ENCODE peak calls at places on chromosomes 2 and 18, in seven cellular contexts. One of them, this sample, is unnamed.

GRCh38 chr18:79983793-79984192 is 4.6 kb downstream of the TXNL4A start:
- DNase-seq in K562: no peak
- DNase-seq in HepG2: no peak
- DNase-seq in SK-N-SH: no peak
- DNase-seq in NT2/D1: no peak
- DNase-seq in H1: no peak
- DNase-seq in GM12878: no peak
- DNase-seq in this sample: no peak

GRCh38 chr2:197108758-197109157 is 182.3 kb upstream of the PGAP1 start:
- DNase-seq in K562: no peak
- DNase-seq in HepG2: no peak
- DNase-seq in SK-N-SH: peak; percentile 36
- DNase-seq in NT2/D1: no peak
- DNase-seq in H1: no peak
- DNase-seq in GM12878: no peak
- DNase-seq in this sample: no peak

GRCh38 chr2:47512581-47513083 is 109.7 kb downstream of the MSH2 start:
- DNase-seq in K562: peak; percentile 29
- DNase-seq in HepG2: peak; percentile 54
- DNase-seq in SK-N-SH: peak; percentile 56
- DNase-seq in NT2/D1: no peak
- DNase-seq in H1: no peak
- DNase-seq in GM12878: no peak
- DNase-seq in this sample: peak; percentile 52

GRCh38 chr2:20641123-20641985 is 9.5 kb downstream of the HS1BP3 start:
- DNase-seq in K562: no peak
- DNase-seq in HepG2: no peak
- DNase-seq in SK-N-SH: no peak
- DNase-seq in NT2/D1: no peak
- DNase-seq in H1: no peak
- DNase-seq in GM12878: no peak
- DNase-seq in this sample: no peak

GRCh38 chr2:161136696-161137324 is 23.4 kb upstream of the TANK start:
- DNase-seq in K562: no peak
- DNase-seq in HepG2: no peak
- DNase-seq in SK-N-SH: no peak
- DNase-seq in NT2/D1: no peak
- DNase-seq in H1: no peak
- DNase-seq in GM12878: peak; percentile 87
- DNase-seq in this sample: peak; percentile 44

GRCh38 chr2:232492963-232493700 is 5.5 kb upstream of the ECEL1 start:
- DNase-seq in K562: no peak
- DNase-seq in HepG2: no peak
- DNase-seq in SK-N-SH: no peak
- DNase-seq in NT2/D1: no peak
- DNase-seq in H1: no peak
- DNase-seq in GM12878: no peak
- DNase-seq in this sample: no peak

GRCh38 chr2:72674982-72675915 is 150.6 kb downstream of the EXOC6B start:
- DNase-seq in K562: no peak
- DNase-seq in HepG2: no peak
- DNase-seq in SK-N-SH: no peak
- DNase-seq in NT2/D1: no peak
- DNase-seq in H1: no peak
- DNase-seq in GM12878: no peak
- DNase-seq in this sample: no peak

GRCh38 chr2:20469595-20469994 is 22.7 kb downstream of the RHOB start:
- DNase-seq in K562: no peak
- DNase-seq in HepG2: no peak
- DNase-seq in SK-N-SH: no peak
- DNase-seq in NT2/D1: no peak
- DNase-seq in H1: no peak
- DNase-seq in GM12878: no peak
- DNase-seq in this sample: no peak

GRCh38 chr2:164369416-164369815 is 251.9 kb downstream of the GRB14 start:
- DNase-seq in K562: no peak
- DNase-seq in HepG2: no peak
- DNase-seq in SK-N-SH: no peak
- DNase-seq in NT2/D1: no peak
- DNase-seq in H1: no peak
- DNase-seq in GM12878: no peak
- DNase-seq in this sample: no peak

GRCh38 chr2:110993557-110994231 is 127.0 kb upstream of the BCL2L11 start:
- DNase-seq in K562: no peak
- DNase-seq in HepG2: no peak
- DNase-seq in SK-N-SH: no peak
- DNase-seq in NT2/D1: no peak
- DNase-seq in H1: no peak
- DNase-seq in GM12878: no peak
- DNase-seq in this sample: no peak

GRCh38 chr2:168346725-168347477 is 99.5 kb upstream of the STK39 start:
- DNase-seq in K562: peak; percentile 69
- DNase-seq in HepG2: peak; percentile 62
- DNase-seq in SK-N-SH: peak; percentile 69
- DNase-seq in NT2/D1: no peak
- DNase-seq in H1: peak; percentile 33
- DNase-seq in GM12878: peak; percentile 45
- DNase-seq in this sample: peak; percentile 53

GRCh38 chr2:7017621-7018260 is 100.5 kb downstream of the RNF144A start:
- DNase-seq in K562: no peak
- DNase-seq in HepG2: no peak
- DNase-seq in SK-N-SH: peak; percentile 53
- DNase-seq in NT2/D1: no peak
- DNase-seq in H1: no peak
- DNase-seq in GM12878: no peak
- DNase-seq in this sample: no peak
- TF ChIP-seq YY1 in K562: no peak
- TF ChIP-seq YY1 in HepG2: no peak
- TF ChIP-seq YY1 in SK-N-SH: no peak
- TF ChIP-seq YY1 in NT2/D1: no peak
- TF ChIP-seq YY1 in H1: no peak
- TF ChIP-seq YY1 in GM12878: no peak
- TF ChIP-seq YY1 in this sample: no peak

GRCh38 chr2:108239786-108240185 is at the start of gene SULT1C3:
- DNase-seq in K562: no peak
- DNase-seq in HepG2: no peak
- DNase-seq in SK-N-SH: no peak
- DNase-seq in NT2/D1: no peak
- DNase-seq in H1: no peak
- DNase-seq in GM12878: no peak
- DNase-seq in this sample: no peak
- TF ChIP-seq YY1 in K562: no peak
- TF ChIP-seq YY1 in HepG2: no peak
- TF ChIP-seq YY1 in SK-N-SH: no peak
- TF ChIP-seq YY1 in NT2/D1: no peak
- TF ChIP-seq YY1 in H1: no peak
- TF ChIP-seq YY1 in GM12878: no peak
- TF ChIP-seq YY1 in this sample: no peak

GRCh38 chr18:6778459-6778858 is 48.9 kb downstream of the ARHGAP28 start:
- DNase-seq in K562: no peak
- DNase-seq in HepG2: no peak
- DNase-seq in SK-N-SH: no peak
- DNase-seq in NT2/D1: no peak
- DNase-seq in H1: no peak
- DNase-seq in GM12878: no peak
- DNase-seq in this sample: no peak

GRCh38 chr18:6781179-6781714 is 51.7 kb downstream of the ARHGAP28 start:
- DNase-seq in K562: no peak
- DNase-seq in HepG2: no peak
- DNase-seq in SK-N-SH: peak; percentile 72
- DNase-seq in NT2/D1: no peak
- DNase-seq in H1: no peak
- DNase-seq in GM12878: no peak
- DNase-seq in this sample: no peak

GRCh38 chr18:6785001-6785400 is 55.5 kb downstream of the ARHGAP28 start:
- DNase-seq in K562: no peak
- DNase-seq in HepG2: no peak
- DNase-seq in SK-N-SH: no peak
- DNase-seq in NT2/D1: no peak
- DNase-seq in H1: no peak
- DNase-seq in GM12878: no peak
- DNase-seq in this sample: no peak

GRCh38 chr18:6782861-6783260 is 53.3 kb downstream of the ARHGAP28 start:
- DNase-seq in K562: no peak
- DNase-seq in HepG2: no peak
- DNase-seq in SK-N-SH: no peak
- DNase-seq in NT2/D1: no peak
- DNase-seq in H1: no peak
- DNase-seq in GM12878: no peak
- DNase-seq in this sample: no peak

GRCh38 chr18:6781846-6782245 is 52.3 kb downstream of the ARHGAP28 start:
- DNase-seq in K562: no peak
- DNase-seq in HepG2: no peak
- DNase-seq in SK-N-SH: peak; percentile 64
- DNase-seq in NT2/D1: no peak
- DNase-seq in H1: no peak
- DNase-seq in GM12878: no peak
- DNase-seq in this sample: no peak
- TF ChIP-seq YY1 in K562: no peak
- TF ChIP-seq YY1 in HepG2: no peak
- TF ChIP-seq YY1 in SK-N-SH: no peak
- TF ChIP-seq YY1 in NT2/D1: no peak
- TF ChIP-seq YY1 in H1: no peak
- TF ChIP-seq YY1 in GM12878: no peak
- TF ChIP-seq YY1 in this sample: no peak

GRCh38 chr18:39946623-39947061 is 2008.4 kb upstream of the PIK3C3 start:
- DNase-seq in K562: no peak
- DNase-seq in HepG2: no peak
- DNase-seq in SK-N-SH: no peak
- DNase-seq in NT2/D1: no peak
- DNase-seq in H1: no peak
- DNase-seq in GM12878: no peak
- DNase-seq in this sample: peak; percentile 51
- TF ChIP-seq YY1 in K562: no peak
- TF ChIP-seq YY1 in HepG2: no peak
- TF ChIP-seq YY1 in SK-N-SH: no peak
- TF ChIP-seq YY1 in NT2/D1: no peak
- TF ChIP-seq YY1 in H1: no peak
- TF ChIP-seq YY1 in GM12878: no peak
- TF ChIP-seq YY1 in this sample: no peak

DNA sequence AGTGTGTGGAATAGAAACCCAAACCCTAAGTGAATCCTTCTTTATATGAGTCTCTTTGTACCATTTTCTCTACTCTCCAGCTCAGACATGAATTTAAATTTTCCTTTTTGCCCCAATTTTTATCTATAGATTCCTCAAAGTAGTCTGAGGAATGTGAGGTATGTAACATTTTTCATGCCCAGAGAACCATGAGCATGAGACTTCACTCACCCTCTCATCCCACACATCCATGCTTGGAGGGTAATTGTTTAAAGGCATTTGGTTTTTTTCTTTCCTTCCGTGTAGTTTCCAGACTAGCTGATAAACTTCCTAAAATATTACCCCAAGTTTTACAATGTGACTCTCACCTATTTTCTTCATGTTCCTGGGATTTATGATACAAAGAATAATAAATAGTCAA is 2056.8 kb upstream of the CELF4 start:
- DNase-seq in K562: no peak
- DNase-seq in HepG2: no peak
- DNase-seq in SK-N-SH: no peak
- DNase-seq in NT2/D1: no peak
- DNase-seq in H1: no peak
- DNase-seq in GM12878: no peak
- DNase-seq in this sample: no peak
- TF ChIP-seq YY1 in K562: no peak
- TF ChIP-seq YY1 in HepG2: no peak
- TF ChIP-seq YY1 in SK-N-SH: no peak
- TF ChIP-seq YY1 in NT2/D1: no peak
- TF ChIP-seq YY1 in H1: no peak
- TF ChIP-seq YY1 in GM12878: no peak
- TF ChIP-seq YY1 in this sample: no peak

This sample was measured in HCT116.